ENCODE peak calls at places on chromosomes 16 and 17, in ten cellular contexts. One of them, this sample, is unnamed.

GRCh38 chr16:19776147-19776546 is 58.1 kb downstream of the IQCK start:
- DNase-seq in GM12878: no peak
- DNase-seq in upper lobe of left lung: no peak
- DNase-seq in A549: no peak
- DNase-seq in ovary: no peak
- DNase-seq in tibial nerve: peak; percentile 1
- DNase-seq in transverse colon: no peak
- DNase-seq in esophagus muscularis mucosa: no peak
- DNase-seq in K562: no peak
- DNase-seq in sigmoid colon: no peak
- DNase-seq in this sample: no peak

GRCh38 chr16:81821422-81822128 is 42.5 kb downstream of the PLCG2 start:
- DNase-seq in K562: no peak
- DNase-seq in esophagus muscularis mucosa: no peak
- DNase-seq in A549: no peak
- DNase-seq in transverse colon: peak; percentile 33
- DNase-seq in GM12878: peak; percentile 90
- DNase-seq in upper lobe of left lung: no peak
- DNase-seq in tibial nerve: no peak
- DNase-seq in ovary: no peak
- DNase-seq in sigmoid colon: no peak
- DNase-seq in this sample: no peak

GRCh38 chr17:19329136-19329535 is 33.4 kb downstream of the B9D1 start:
- DNase-seq in upper lobe of left lung: peak; percentile 32
- DNase-seq in A549: no peak
- DNase-seq in esophagus muscularis mucosa: no peak
- DNase-seq in tibial nerve: no peak
- DNase-seq in sigmoid colon: peak; percentile 56
- DNase-seq in ovary: no peak
- DNase-seq in K562: no peak
- DNase-seq in GM12878: no peak
- DNase-seq in transverse colon: no peak
- DNase-seq in this sample: no peak

GRCh38 chr16:54911079-54911478 is 19.6 kb upstream of the IRX5 start:
- DNase-seq in esophagus muscularis mucosa: no peak
- DNase-seq in A549: no peak
- DNase-seq in ovary: no peak
- DNase-seq in K562: no peak
- DNase-seq in upper lobe of left lung: no peak
- DNase-seq in GM12878: no peak
- DNase-seq in tibial nerve: no peak
- DNase-seq in transverse colon: no peak
- DNase-seq in sigmoid colon: no peak
- DNase-seq in this sample: no peak

GRCh38 chr16:68404736-68405345 is 43.5 kb downstream of the SMPD3 start:
- DNase-seq in ovary: no peak
- DNase-seq in tibial nerve: no peak
- DNase-seq in esophagus muscularis mucosa: no peak
- DNase-seq in transverse colon: no peak
- DNase-seq in upper lobe of left lung: no peak
- DNase-seq in GM12878: no peak
- DNase-seq in K562: no peak
- DNase-seq in sigmoid colon: no peak
- DNase-seq in A549: no peak
- DNase-seq in this sample: no peak

GRCh38 chr16:83402969-83403368 is 404.8 kb upstream of the HSBP1 start:
- DNase-seq in transverse colon: no peak
- DNase-seq in K562: no peak
- DNase-seq in esophagus muscularis mucosa: no peak
- DNase-seq in ovary: no peak
- DNase-seq in sigmoid colon: no peak
- DNase-seq in GM12878: no peak
- DNase-seq in A549: no peak
- DNase-seq in upper lobe of left lung: no peak
- DNase-seq in tibial nerve: no peak
- DNase-seq in this sample: no peak

GRCh38 chr17:40032322-40033320 is 17.4 kb downstream of the CSF3 start:
- DNase-seq in ovary: no peak
- DNase-seq in K562: no peak
- DNase-seq in sigmoid colon: peak; percentile 83
- DNase-seq in esophagus muscularis mucosa: no peak
- DNase-seq in upper lobe of left lung: no peak
- DNase-seq in transverse colon: peak; percentile 91
- DNase-seq in GM12878: no peak
- DNase-seq in tibial nerve: no peak
- DNase-seq in A549: no peak
- DNase-seq in this sample: no peak

GRCh38 chr17:7379134-7379533 is 1.8 kb upstream of the TNK1 start:
- DNase-seq in K562: no peak
- DNase-seq in tibial nerve: no peak
- DNase-seq in esophagus muscularis mucosa: no peak
- DNase-seq in upper lobe of left lung: no peak
- DNase-seq in GM12878: no peak
- DNase-seq in ovary: no peak
- DNase-seq in sigmoid colon: no peak
- DNase-seq in A549: no peak
- DNase-seq in transverse colon: no peak
- DNase-seq in this sample: no peak

GRCh38 chr16:71474864-71475263 is 12.8 kb upstream of the ZNF23 start:
- DNase-seq in ovary: no peak
- DNase-seq in GM12878: no peak
- DNase-seq in tibial nerve: no peak
- DNase-seq in sigmoid colon: no peak
- DNase-seq in K562: no peak
- DNase-seq in A549: no peak
- DNase-seq in esophagus muscularis mucosa: no peak
- DNase-seq in upper lobe of left lung: no peak
- DNase-seq in transverse colon: no peak
- DNase-seq in this sample: no peak

GRCh38 chr16:78137782-78138616 is 38.5 kb downstream of the WWOX start:
- DNase-seq in GM12878: no peak
- DNase-seq in esophagus muscularis mucosa: peak; percentile 45
- DNase-seq in A549: no peak
- DNase-seq in upper lobe of left lung: no peak
- DNase-seq in tibial nerve: no peak
- DNase-seq in sigmoid colon: no peak
- DNase-seq in K562: no peak
- DNase-seq in ovary: no peak
- DNase-seq in transverse colon: no peak
- DNase-seq in this sample: no peak

GRCh38 chr16:30434852-30435251 is 5.0 kb upstream of the DCTPP1 start:
- DNase-seq in GM12878: no peak
- DNase-seq in sigmoid colon: no peak
- DNase-seq in ovary: no peak
- DNase-seq in A549: no peak
- DNase-seq in esophagus muscularis mucosa: no peak
- DNase-seq in transverse colon: no peak
- DNase-seq in tibial nerve: no peak
- DNase-seq in upper lobe of left lung: no peak
- DNase-seq in K562: no peak
- DNase-seq in this sample: no peak

GRCh38 chr17:4971826-4972225 is 4.2 kb upstream of the SPAG7 start:
- DNase-seq in A549: no peak
- DNase-seq in esophagus muscularis mucosa: no peak
- DNase-seq in GM12878: no peak
- DNase-seq in tibial nerve: no peak
- DNase-seq in upper lobe of left lung: no peak
- DNase-seq in K562: no peak
- DNase-seq in transverse colon: no peak
- DNase-seq in sigmoid colon: peak; percentile 74
- DNase-seq in ovary: no peak
- DNase-seq in this sample: no peak

GRCh38 chr17:63751806-63752205 is 10.2 kb upstream of the STRADA start:
- DNase-seq in ovary: no peak
- DNase-seq in esophagus muscularis mucosa: no peak
- DNase-seq in GM12878: no peak
- DNase-seq in tibial nerve: no peak
- DNase-seq in transverse colon: no peak
- DNase-seq in A549: no peak
- DNase-seq in sigmoid colon: no peak
- DNase-seq in K562: no peak
- DNase-seq in upper lobe of left lung: no peak
- DNase-seq in this sample: no peak

GRCh38 chr17:48486557-48486956 is 44.3 kb downstream of the HOXB1 start:
- DNase-seq in tibial nerve: no peak
- DNase-seq in K562: peak; percentile 57
- DNase-seq in ovary: no peak
- DNase-seq in A549: peak; percentile 36
- DNase-seq in sigmoid colon: peak; percentile 56
- DNase-seq in GM12878: no peak
- DNase-seq in transverse colon: no peak
- DNase-seq in esophagus muscularis mucosa: no peak
- DNase-seq in upper lobe of left lung: no peak
- DNase-seq in this sample: no peak

GRCh38 chr16:66007717-66008116 is 358.8 kb upstream of the CDH5 start:
- DNase-seq in upper lobe of left lung: no peak
- DNase-seq in esophagus muscularis mucosa: no peak
- DNase-seq in A549: no peak
- DNase-seq in ovary: no peak
- DNase-seq in tibial nerve: no peak
- DNase-seq in transverse colon: no peak
- DNase-seq in K562: no peak
- DNase-seq in sigmoid colon: no peak
- DNase-seq in GM12878: no peak
- DNase-seq in this sample: no peak

GRCh38 chr16:66001432-66001831 is 365.1 kb upstream of the CDH5 start:
- DNase-seq in esophagus muscularis mucosa: no peak
- DNase-seq in tibial nerve: no peak
- DNase-seq in transverse colon: no peak
- DNase-seq in ovary: no peak
- DNase-seq in sigmoid colon: no peak
- DNase-seq in A549: no peak
- DNase-seq in K562: no peak
- DNase-seq in GM12878: no peak
- DNase-seq in upper lobe of left lung: no peak
- DNase-seq in this sample: no peak

GRCh38 chr16:66003196-66003595 is 363.3 kb upstream of the CDH5 start:
- DNase-seq in tibial nerve: no peak
- DNase-seq in A549: no peak
- DNase-seq in K562: no peak
- DNase-seq in GM12878: no peak
- DNase-seq in upper lobe of left lung: no peak
- DNase-seq in transverse colon: no peak
- DNase-seq in ovary: no peak
- DNase-seq in sigmoid colon: no peak
- DNase-seq in esophagus muscularis mucosa: no peak
- DNase-seq in this sample: no peak

GRCh38 chr16:66006485-66006884 is 360.0 kb upstream of the CDH5 start:
- DNase-seq in sigmoid colon: no peak
- DNase-seq in esophagus muscularis mucosa: no peak
- DNase-seq in K562: no peak
- DNase-seq in transverse colon: no peak
- DNase-seq in ovary: no peak
- DNase-seq in upper lobe of left lung: peak; percentile 5
- DNase-seq in tibial nerve: no peak
- DNase-seq in A549: no peak
- DNase-seq in GM12878: no peak
- DNase-seq in this sample: no peak

GRCh38 chr16:66004706-66005105 is 361.8 kb upstream of the CDH5 start:
- DNase-seq in GM12878: no peak
- DNase-seq in tibial nerve: no peak
- DNase-seq in K562: no peak
- DNase-seq in sigmoid colon: no peak
- DNase-seq in A549: no peak
- DNase-seq in ovary: no peak
- DNase-seq in upper lobe of left lung: no peak
- DNase-seq in transverse colon: no peak
- DNase-seq in esophagus muscularis mucosa: no peak
- DNase-seq in this sample: no peak
- TF ChIP-seq EP300 in GM12878: no peak
- TF ChIP-seq EP300 in tibial nerve: no peak
- TF ChIP-seq EP300 in K562: no peak
- TF ChIP-seq EP300 in sigmoid colon: no peak
- TF ChIP-seq EP300 in A549: no peak
- TF ChIP-seq EP300 in ovary: no peak
- TF ChIP-seq EP300 in upper lobe of left lung: no peak
- TF ChIP-seq EP300 in transverse colon: no peak
- TF ChIP-seq EP300 in esophagus muscularis mucosa: no peak
- TF ChIP-seq EP300 in this sample: no peak

DNA sequence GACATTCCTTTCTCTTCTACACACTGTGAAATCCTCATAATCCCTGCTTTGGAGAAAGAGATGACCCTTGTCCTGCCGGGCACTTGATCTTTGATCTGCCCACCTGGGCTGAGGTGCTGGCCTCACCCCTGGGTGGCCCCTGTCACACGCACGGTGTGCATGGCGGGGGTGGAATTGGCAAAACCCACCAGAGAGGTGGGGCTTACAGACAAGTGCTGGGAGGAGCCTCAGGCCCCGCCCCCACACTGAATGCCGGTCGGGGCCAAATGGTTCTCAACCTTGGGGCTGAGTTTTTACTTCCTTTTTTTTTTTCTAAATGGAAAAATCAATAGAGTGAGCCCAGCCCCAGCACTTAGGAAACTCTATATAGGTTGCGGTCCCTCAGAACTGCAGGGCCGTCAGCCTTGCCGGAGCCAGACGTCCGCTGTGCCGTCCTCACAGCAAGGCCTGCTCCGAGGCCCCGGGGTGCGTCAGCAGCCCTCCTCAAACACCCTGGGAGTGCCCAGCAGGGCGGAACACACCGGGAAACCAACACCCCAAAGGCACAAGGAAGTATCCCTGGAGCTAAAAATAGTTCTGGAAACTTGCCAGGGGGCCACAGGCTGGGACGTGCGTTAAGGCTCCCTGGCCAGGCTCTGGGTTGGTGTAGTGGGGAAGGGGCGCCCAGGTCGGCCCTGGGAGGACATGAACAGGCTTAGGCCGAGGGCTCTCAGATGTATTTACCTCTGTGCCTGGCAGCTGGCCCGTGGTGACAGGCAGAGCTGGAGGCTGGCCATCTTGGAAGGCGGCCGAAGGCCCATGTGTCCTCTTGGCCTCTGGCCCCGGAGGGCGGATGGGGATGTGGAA is 11.0 kb downstream of the GPRC5C start:
- DNase-seq in K562: peak; percentile 34
- DNase-seq in ovary: peak; percentile 92
- DNase-seq in A549: no peak
- DNase-seq in transverse colon: peak; percentile 91
- DNase-seq in esophagus muscularis mucosa: peak; percentile 97
- DNase-seq in GM12878: no peak
- DNase-seq in sigmoid colon: peak; percentile 93
- DNase-seq in tibial nerve: peak; percentile 90
- DNase-seq in upper lobe of left lung: peak; percentile 94
- DNase-seq in this sample: peak; percentile 90
- TF ChIP-seq POLR2A in K562: no peak
- TF ChIP-seq POLR2A in ovary: no peak
- TF ChIP-seq POLR2A in A549: no peak
- TF ChIP-seq POLR2A in transverse colon: peak; percentile 89
- TF ChIP-seq POLR2A in esophagus muscularis mucosa: peak; percentile 37
- TF ChIP-seq POLR2A in GM12878: no peak
- TF ChIP-seq POLR2A in sigmoid colon: peak; percentile 52
- TF ChIP-seq POLR2A in tibial nerve: peak; percentile 44
- TF ChIP-seq POLR2A in upper lobe of left lung: peak; percentile 79
- TF ChIP-seq POLR2A in this sample: no peak

GRCh38 chr16:86222965-86223551 is 287.3 kb upstream of the FOXF1 start:
- DNase-seq in GM12878: no peak
- DNase-seq in upper lobe of left lung: no peak
- DNase-seq in esophagus muscularis mucosa: no peak
- DNase-seq in tibial nerve: no peak
- DNase-seq in sigmoid colon: peak; percentile 61
- DNase-seq in A549: no peak
- DNase-seq in transverse colon: no peak
- DNase-seq in ovary: no peak
- DNase-seq in K562: no peak
- DNase-seq in this sample: peak; percentile 18
- TF ChIP-seq EP300 in GM12878: no peak
- TF ChIP-seq EP300 in upper lobe of left lung: no peak
- TF ChIP-seq EP300 in esophagus muscularis mucosa: no peak
- TF ChIP-seq EP300 in tibial nerve: no peak
- TF ChIP-seq EP300 in sigmoid colon: no peak
- TF ChIP-seq EP300 in A549: no peak
- TF ChIP-seq EP300 in transverse colon: no peak
- TF ChIP-seq EP300 in ovary: no peak
- TF ChIP-seq EP300 in K562: no peak
- TF ChIP-seq EP300 in this sample: no peak

GRCh38 chr17:45584092-45585036 is 93.8 kb upstream of the PLEKHM1 start:
- DNase-seq in GM12878: no peak
- DNase-seq in upper lobe of left lung: peak; percentile 94
- DNase-seq in ovary: peak; percentile 73
- DNase-seq in tibial nerve: peak; percentile 30
- DNase-seq in sigmoid colon: peak; percentile 77
- DNase-seq in A549: peak; percentile 84
- DNase-seq in esophagus muscularis mucosa: peak; percentile 92
- DNase-seq in K562: peak; percentile 69
- DNase-seq in transverse colon: peak; percentile 85
- DNase-seq in this sample: peak; percentile 87
- TF ChIP-seq POLR2A in GM12878: peak; percentile 82
- TF ChIP-seq POLR2A in upper lobe of left lung: peak; percentile 48
- TF ChIP-seq POLR2A in ovary: no peak
- TF ChIP-seq POLR2A in tibial nerve: peak; percentile 5
- TF ChIP-seq POLR2A in sigmoid colon: no peak
- TF ChIP-seq POLR2A in A549: peak; percentile 47
- TF ChIP-seq POLR2A in esophagus muscularis mucosa: no peak
- TF ChIP-seq POLR2A in K562: peak; percentile 55
- TF ChIP-seq POLR2A in transverse colon: peak; percentile 57
- TF ChIP-seq POLR2A in this sample: no peak